ENCODE peak calls at places on chromosomes 3 and 15, in seven cellular contexts. G is uterus, D is HCT116, B is heart left ventricle, K is IMR-90, Z is upper lobe of left lung, C is Peyer's patch. A is an unnamed sample.

GRCh38 chr15:88605507-88606436 is 15.4 kb upstream of the AEN start:
- DNase-seq in G (no peak), D (no peak), B (peak), K (peak), Z (peak), C (no peak), A (no peak)

GRCh38 chr3:152656207-152657001 is 178.5 kb upstream of the P2RY1 start:
- DNase-seq in G (no peak), D (no peak), B (no peak), K (no peak), Z (no peak), C (no peak), A (no peak)

GRCh38 chr3:112199622-112200316 is 66.7 kb upstream of the GCSAM start:
- DNase-seq in G (no peak), D (peak), B (no peak), K (peak), Z (no peak), C (no peak), A (no peak)

GRCh38 chr15:91939432-91939831 is 85.9 kb downstream of the SLCO3A1 start:
- DNase-seq in G (no peak), D (no peak), B (peak), K (no peak), Z (no peak), C (no peak), A (no peak)

GRCh38 chr15:67852433-67852832 is 12.6 kb upstream of the RNU6-1 start:
- DNase-seq in G (no peak), D (no peak), B (no peak), K (no peak), Z (no peak), C (no peak), A (no peak)

GRCh38 chr3:159859424-159859823 is 129.2 kb upstream of the IL12A start:
- DNase-seq in G (no peak), D (no peak), B (no peak), K (no peak), Z (no peak), C (no peak), A (no peak)

GRCh38 chr3:39781025-39781424 is 28.4 kb upstream of the MYRIP start:
- DNase-seq in G (no peak), D (no peak), B (no peak), K (no peak), Z (no peak), C (no peak), A (no peak)

GRCh38 chr15:59292393-59292792 is 80.3 kb downstream of the MYO1E start:
- DNase-seq in G (no peak), D (no peak), B (no peak), K (peak), Z (no peak), C (no peak), A (no peak)

GRCh38 chr15:91890614-91891013 is 37.1 kb downstream of the SLCO3A1 start:
- DNase-seq in G (no peak), D (peak), B (no peak), K (peak), Z (no peak), C (no peak), A (no peak)

GRCh38 chr3:141507392-141508066 is 20.7 kb downstream of the RASA2 start:
- DNase-seq in G (no peak), D (no peak), B (no peak), K (no peak), Z (no peak), C (no peak), A (no peak)

GRCh38 chr3:133547432-133548041 is 25.9 kb upstream of the CDV3 start:
- DNase-seq in G (peak), D (no peak), B (peak), K (peak), Z (no peak), C (no peak), A (no peak)

GRCh38 chr3:88038561-88038960 is 20.2 kb downstream of the CGGBP1 start:
- DNase-seq in G (no peak), D (no peak), B (no peak), K (peak), Z (no peak), C (no peak), A (no peak)

GRCh38 chr3:78633626-78634025 is 1134.2 kb downstream of the ROBO1 start:
- DNase-seq in G (no peak), D (no peak), B (no peak), K (peak), Z (no peak), C (no peak), A (no peak)

GRCh38 chr3:98540346-98540745 is 8.6 kb downstream of the GPR15 start:
- DNase-seq in G (no peak), D (no peak), B (no peak), K (no peak), Z (no peak), C (no peak), A (no peak)

GRCh38 chr3:122272889-122273288 is 52.2 kb upstream of the CSTA start:
- DNase-seq in G (no peak), D (no peak), B (no peak), K (no peak), Z (no peak), C (no peak), A (no peak)

GRCh38 chr15:100170280-100170654 is 171.5 kb downstream of the ADAMTS17 start:
- DNase-seq in G (no peak), D (no peak), B (no peak), K (no peak), Z (no peak), C (no peak), A (no peak)

GRCh38 chr3:96354742-96355141 is 459.7 kb upstream of the EPHA6 start:
- DNase-seq in G (no peak), D (no peak), B (no peak), K (no peak), Z (no peak), C (no peak), A (no peak)

GRCh38 chr15:43226436-43227305 is 5.9 kb upstream of the EPB42 start:
- DNase-seq in G (no peak), D (no peak), B (peak), K (no peak), Z (peak), C (no peak), A (no peak)

GRCh38 chr3:119586707-119587317 is 7.5 kb downstream of the ADPRH start:
- DNase-seq in G (no peak), D (no peak), B (no peak), K (no peak), Z (no peak), C (no peak), A (no peak)

GRCh38 chr15:53586815-53587214 is 172.6 kb downstream of the WDR72 start:
- DNase-seq in G (no peak), D (peak), B (no peak), K (no peak), Z (no peak), C (no peak), A (no peak)

GRCh38 chr3:84836961-84837360 is 121.8 kb upstream of the CADM2 start:
- DNase-seq in G (no peak), D (no peak), B (no peak), K (no peak), Z (no peak), C (no peak), A (no peak)

GRCh38 chr3:132433121-132433520 is 15.8 kb downstream of the DNAJC13 start:
- DNase-seq in G (no peak), D (no peak), B (no peak), K (no peak), Z (no peak), C (no peak), A (no peak)

GRCh38 chr15:59294961-59295741 is 77.5 kb downstream of the MYO1E start:
- DNase-seq in G (peak), D (peak), B (no peak), K (peak), Z (no peak), C (no peak), A (no peak)

GRCh38 chr3:161915283-161915682 is 418.7 kb downstream of the OTOL1 start:
- DNase-seq in G (no peak), D (no peak), B (no peak), K (no peak), Z (no peak), C (no peak), A (no peak)

GRCh38 chr3:71582612-71583568 is 638 bp downstream of the FOXP1 start:
- DNase-seq in G (peak), D (no peak), B (peak), K (peak), Z (peak), C (peak), A (peak)

GRCh38 chr3:79111375-79112052 is 656.3 kb downstream of the ROBO1 start:
- DNase-seq in G (no peak), D (no peak), B (no peak), K (peak), Z (no peak), C (no peak), A (no peak)

GRCh38 chr3:34260991-34261365 is 462.5 kb downstream of the PDCD6IP start:
- DNase-seq in G (no peak), D (no peak), B (no peak), K (no peak), Z (no peak), C (no peak), A (no peak)

GRCh38 chr3:177517906-177518305 is 320.6 kb upstream of the TBL1XR1 start:
- DNase-seq in G (no peak), D (no peak), B (no peak), K (no peak), Z (no peak), C (no peak), A (no peak)

GRCh38 chr3:10479311-10479710 is 26.1 kb downstream of the ATP2B2 start:
- DNase-seq in G (no peak), D (no peak), B (no peak), K (no peak), Z (no peak), C (no peak), A (no peak)

GRCh38 chr15:79185199-79185598 is 94.6 kb upstream of the RASGRF1 start:
- DNase-seq in G (no peak), D (peak), B (no peak), K (no peak), Z (no peak), C (no peak), A (peak)

GRCh38 chr15:25766421-25766820 is 96.7 kb downstream of the ATP10A start:
- DNase-seq in G (no peak), D (no peak), B (no peak), K (no peak), Z (no peak), C (no peak), A (no peak)

GRCh38 chr3:10737785-10738184 is 78.2 kb upstream of the SLC6A11 start:
- DNase-seq in G (no peak), D (no peak), B (no peak), K (no peak), Z (no peak), C (no peak), A (no peak)

GRCh38 chr3:42653560-42654330 is at the start of gene ZBTB47:
- DNase-seq in G (no peak), D (no peak), B (peak), K (no peak), Z (peak), C (peak), A (peak)

GRCh38 chr3:156207802-156208685 is 87.7 kb downstream of the KCNAB1 start:
- DNase-seq in G (no peak), D (no peak), B (no peak), K (peak), Z (no peak), C (no peak), A (no peak)

GRCh38 chr15:56989411-56989924 is 71.0 kb downstream of the TCF12 start:
- DNase-seq in G (no peak), D (no peak), B (no peak), K (peak), Z (no peak), C (no peak), A (no peak)

GRCh38 chr15:48191574-48192225 is at the start of gene CTXN2:
- DNase-seq in G (no peak), D (no peak), B (no peak), K (no peak), Z (no peak), C (no peak), A (no peak)
- H3K4me3 ChIP-seq in G (no peak), D (no peak), B (no peak), K (peak), Z (no peak), C (no peak), A (no peak)

DNA sequence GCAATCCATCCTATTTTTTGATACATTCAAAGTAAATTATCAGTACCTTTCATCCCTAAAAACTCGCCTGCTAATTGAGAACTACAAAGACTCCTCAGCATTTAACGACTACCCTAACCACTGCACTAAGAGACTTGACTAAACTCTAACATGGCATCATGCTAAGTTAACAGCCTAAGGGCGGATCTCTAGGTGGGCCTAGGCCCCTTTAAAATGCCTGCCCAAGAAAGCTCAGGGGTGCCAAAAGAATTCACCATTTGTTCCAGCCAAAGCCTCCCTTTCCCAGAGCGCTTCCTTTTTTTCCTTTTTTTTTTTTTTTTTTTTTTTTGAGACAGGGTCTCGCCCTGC is 568 bp upstream of the NEK4 start:
- DNase-seq in G (no peak), D (no peak), B (no peak), K (no peak), Z (no peak), C (no peak), A (no peak)
- TF ChIP-seq POLR2A in G (no peak), D (no peak), B (no peak), K (no peak), Z (no peak), C (no peak), A (no peak)

DNA sequence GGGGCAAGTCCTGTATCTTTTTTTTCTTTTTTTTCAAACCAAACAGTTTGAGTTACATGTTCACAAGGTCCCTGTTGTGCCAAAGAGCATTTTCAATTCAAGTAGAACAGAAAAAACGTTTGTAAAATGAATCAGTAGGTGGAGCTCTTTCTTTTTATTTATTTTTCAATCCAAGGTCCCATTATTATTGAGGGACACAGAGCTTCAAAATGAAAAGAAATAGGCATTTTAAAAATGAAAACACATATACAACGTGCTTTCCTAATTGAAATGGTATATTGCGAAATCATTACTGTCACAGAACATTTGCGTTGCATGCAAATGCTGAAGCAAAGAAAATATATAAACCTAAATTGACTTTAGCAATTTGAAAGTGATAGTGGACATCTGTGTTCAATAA is 711.0 kb downstream of the MECOM start:
- DNase-seq in G (no peak), D (peak), B (no peak), K (peak), Z (no peak), C (no peak), A (no peak)
- TF ChIP-seq CTCF in G (no peak), D (peak), B (peak), K (peak), Z (no peak), C (no peak), A (no peak)

DNA sequence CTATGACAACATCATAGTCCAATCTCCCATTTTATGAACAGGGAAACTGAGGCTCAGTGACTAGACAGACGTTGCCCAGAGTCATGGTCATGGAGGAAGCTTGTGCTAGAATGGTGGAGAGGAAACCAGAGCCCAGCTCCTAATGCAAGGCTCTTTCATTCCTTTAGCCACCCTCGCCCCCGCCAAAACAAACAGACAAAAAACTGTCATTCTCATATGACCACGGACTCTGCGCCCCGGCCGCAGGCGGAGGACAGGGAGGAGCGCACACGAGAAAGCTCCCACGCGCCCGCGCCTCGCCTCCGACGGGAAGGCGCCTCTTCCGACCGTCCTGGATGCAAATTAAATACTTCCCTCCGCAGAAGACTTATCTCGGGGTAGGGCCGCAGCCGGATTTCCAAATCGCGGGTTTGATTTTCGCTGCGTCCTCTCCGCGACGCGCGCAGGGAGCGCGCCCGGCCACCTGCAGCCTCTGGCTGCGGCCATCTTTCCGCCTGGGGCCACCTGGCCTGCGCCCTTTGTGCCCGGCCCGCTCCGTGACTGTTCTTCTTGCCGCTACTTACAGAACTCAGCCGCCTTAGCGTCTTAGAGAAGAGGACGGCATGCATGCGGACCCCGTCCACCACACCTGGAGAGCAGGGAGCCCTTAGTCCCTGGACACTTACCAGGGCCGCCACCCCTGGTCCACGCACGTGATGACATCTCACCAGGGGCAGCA is 646 bp upstream of the ATP13A3 start:
- DNase-seq in G (peak), D (no peak), B (peak), K (no peak), Z (peak), C (peak), A (peak)
- H3K4me3 ChIP-seq in G (peak), D (peak), B (peak), K (peak), Z (peak), C (peak), A (peak)

GRCh38 chr15:90871097-90871715 is 2.8 kb downstream of the FURIN start:
- DNase-seq in G (peak), D (no peak), B (no peak), K (no peak), Z (peak), C (no peak), A (peak)

GRCh38 chr15:90871716-90872480 is 3.5 kb downstream of the FURIN start:
- DNase-seq in G (peak), D (no peak), B (no peak), K (no peak), Z (peak), C (no peak), A (peak)

GRCh38 chr15:90869601-90870353 is 1.4 kb downstream of the FURIN start:
- DNase-seq in G (peak), D (peak), B (peak), K (peak), Z (peak), C (peak), A (peak)

GRCh38 chr15:90869140-90869541 is 753 bp downstream of the FURIN start:
- DNase-seq in G (no peak), D (no peak), B (no peak), K (no peak), Z (no peak), C (no peak), A (no peak)

DNA sequence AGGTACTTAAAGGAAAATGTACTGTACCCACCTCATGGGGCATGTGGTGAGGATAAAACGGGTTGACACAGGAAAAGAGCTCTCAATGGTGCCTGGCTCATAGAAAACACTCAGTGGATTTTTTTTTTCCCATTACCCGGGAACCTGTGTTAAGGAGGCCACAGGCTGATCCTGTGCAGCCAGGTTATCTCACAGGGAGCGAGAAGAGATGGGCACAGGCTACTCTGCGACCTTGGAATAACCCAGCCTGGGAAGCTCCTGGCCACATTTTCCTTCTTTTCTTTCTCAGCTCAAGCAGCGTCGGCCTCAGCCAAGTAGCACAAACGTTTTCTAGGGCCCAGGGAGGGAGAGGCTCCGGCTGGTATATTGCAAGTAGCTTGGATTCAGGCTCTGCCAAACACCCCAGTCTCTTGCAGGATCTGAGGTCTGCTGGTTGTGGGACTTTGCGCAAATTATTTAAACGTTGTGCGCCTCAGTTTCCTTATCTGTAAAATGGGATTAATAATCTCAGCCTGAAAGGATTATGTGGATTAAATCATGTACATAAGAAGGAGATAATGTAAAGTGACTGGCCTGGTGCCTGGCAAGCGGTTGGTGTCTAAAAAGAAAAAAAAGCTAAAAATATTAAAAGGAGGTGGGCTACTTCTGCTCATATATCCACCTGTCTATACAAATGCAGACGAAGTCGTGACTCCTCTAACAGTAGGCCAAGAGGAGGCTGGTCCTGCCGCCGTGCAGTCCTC is 2.1 kb downstream of the FURIN start:
- DNase-seq in G (no peak), D (no peak), B (no peak), K (no peak), Z (no peak), C (no peak), A (no peak)
- TF ChIP-seq POLR2A in G (no peak), D (no peak), B (no peak), K (no peak), Z (no peak), C (no peak), A (no peak)